ENCODE peak calls at places on chromosomes 13 and 19, in seven cellular contexts. D, O, J, V, W, N and R are unnamed samples.

GRCh38 chr13:53408847-53409568 is 380.4 kb downstream of the OLFM4 start:
- DNase-seq in J (no peak), N (no peak), D (no peak), W (no peak), V (no peak), O (no peak), R (peak)

GRCh38 chr13:102311901-102312300 is 89.9 kb downstream of the FGF14 start:
- DNase-seq in O (no peak), J (no peak), D (no peak), W (no peak), V (no peak), N (no peak), R (peak)

GRCh38 chr19:14413355-14413754 is 5.8 kb downstream of the DDX39A start:
- DNase-seq in V (no peak), J (no peak), O (no peak), N (no peak), W (no peak), D (no peak), R (no peak)

GRCh38 chr13:105611424-105611823 is 924.0 kb downstream of the EFNB2 start:
- DNase-seq in W (no peak), J (no peak), V (no peak), D (no peak), O (no peak), N (no peak), R (no peak)

GRCh38 chr13:59319276-59319675 is 844.5 kb downstream of the DIAPH3 start:
- DNase-seq in N (no peak), O (no peak), J (no peak), D (no peak), V (no peak), W (no peak), R (no peak)

GRCh38 chr19:9672893-9673292 is 2.0 kb downstream of the ZNF562 start:
- DNase-seq in W (no peak), V (no peak), N (no peak), J (no peak), D (no peak), O (no peak), R (no peak)

GRCh38 chr13:93505104-93505952 is 278.7 kb downstream of the GPC6 start:
- DNase-seq in N (no peak), W (no peak), O (no peak), D (no peak), V (no peak), J (no peak), R (no peak)

GRCh38 chr19:1245468-1245867 is 2.9 kb upstream of the MIDN start:
- DNase-seq in D (no peak), V (no peak), W (peak), J (no peak), N (no peak), O (no peak), R (no peak)

GRCh38 chr19:18251587-18252369 is 22.5 kb downstream of the IQCN start:
- DNase-seq in J (peak), O (peak), D (peak), V (peak), N (peak), W (peak), R (peak)

GRCh38 chr19:38805180-38805579 is 7.6 kb downstream of the LGALS4 start:
- DNase-seq in J (no peak), D (no peak), N (no peak), O (no peak), V (no peak), W (no peak), R (no peak)

GRCh38 chr19:19543640-19544039 is 5.6 kb downstream of the CILP2 start:
- DNase-seq in D (no peak), J (no peak), W (no peak), O (no peak), V (no peak), N (no peak), R (no peak)

GRCh38 chr19:43641333-43641732 is 1.7 kb upstream of the CADM4 start:
- DNase-seq in O (no peak), N (no peak), W (no peak), V (no peak), D (no peak), J (no peak), R (no peak)

GRCh38 chr19:43642531-43642930 is 2.9 kb upstream of the CADM4 start:
- DNase-seq in V (no peak), D (no peak), N (no peak), W (no peak), J (no peak), O (no peak), R (no peak)

GRCh38 chr19:43643326-43643725 is 3.7 kb upstream of the CADM4 start:
- DNase-seq in N (no peak), V (no peak), W (no peak), J (no peak), D (no peak), O (no peak), R (no peak)

GRCh38 chr19:43640424-43640757 is 741 bp upstream of the CADM4 start:
- DNase-seq in W (no peak), D (no peak), J (no peak), O (no peak), N (no peak), V (no peak), R (no peak)

DNA sequence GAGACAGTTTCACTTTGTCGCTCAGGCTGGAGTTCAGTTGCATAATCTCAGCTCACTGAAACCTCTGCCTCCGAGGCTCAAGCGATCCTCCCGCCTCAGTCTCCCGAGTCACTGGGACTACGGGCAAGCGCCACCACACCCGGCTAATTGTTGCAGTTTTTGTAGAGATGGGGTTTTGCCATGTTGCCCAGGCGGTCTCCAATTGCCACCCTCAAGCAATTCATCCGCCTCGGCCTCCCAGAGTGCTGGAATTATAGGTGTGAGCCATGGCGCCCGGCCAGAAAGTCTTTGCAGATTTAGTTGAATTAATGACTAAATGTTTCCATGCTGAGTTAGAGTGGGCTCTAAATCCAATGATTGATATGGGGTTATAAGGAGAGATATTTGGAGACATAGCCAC is 4.5 kb upstream of the CADM4 start:
- DNase-seq in W (no peak), V (no peak), J (no peak), N (no peak), D (no peak), O (no peak), R (no peak)
- TF ChIP-seq CTCF in W (no peak), V (no peak), J (no peak), N (no peak), D (no peak), O (no peak), R (no peak)

GRCh38 chr13:98456423-98456845 is 120.5 kb downstream of the STK24 start:
- DNase-seq in N (no peak), J (no peak), W (no peak), V (no peak), D (no peak), O (no peak), R (no peak)
- TF ChIP-seq CTCF in N (no peak), J (no peak), W (no peak), V (no peak), D (no peak), O (no peak), R (no peak)

DNA sequence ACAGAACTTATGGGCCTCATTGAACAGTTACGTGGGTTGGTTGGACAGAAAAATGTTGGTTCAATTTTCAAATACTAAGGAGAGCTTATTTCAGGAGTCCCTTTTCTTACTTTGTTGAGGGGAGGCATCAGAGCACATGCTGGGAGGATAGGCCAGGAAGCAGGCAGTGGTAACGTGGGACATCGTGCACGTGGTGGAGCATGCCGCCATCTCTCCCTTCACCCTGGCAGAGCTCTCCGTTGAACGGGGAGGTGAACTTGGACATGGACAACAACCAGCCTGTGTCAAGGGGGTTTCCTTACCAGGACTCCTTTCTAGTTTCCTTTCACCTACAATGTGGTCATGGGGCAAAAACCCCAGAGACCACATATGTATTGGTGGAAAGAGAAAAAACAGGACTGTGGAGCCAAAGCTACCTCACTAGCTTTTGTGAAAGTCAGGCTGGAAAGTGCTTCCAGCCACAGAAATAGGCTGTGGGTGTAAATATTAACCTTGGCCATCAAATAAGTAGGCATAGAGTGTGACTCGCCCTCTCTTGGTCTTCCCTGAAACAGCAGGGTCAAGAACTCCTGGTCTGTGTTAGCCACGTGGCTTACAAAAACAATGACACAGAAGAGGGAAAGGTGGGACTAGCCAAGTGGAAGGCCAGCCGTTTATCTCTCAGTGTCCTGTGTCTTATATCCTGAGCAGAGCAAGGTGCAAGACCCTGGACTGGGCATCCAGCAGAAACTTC is 14.4 kb downstream of the MICOS13 start:
- DNase-seq in J (no peak), V (no peak), O (no peak), W (no peak), N (no peak), D (no peak), R (no peak)
- TF ChIP-seq CTCF in J (no peak), V (no peak), O (no peak), W (no peak), N (no peak), D (no peak), R (no peak)

DNA sequence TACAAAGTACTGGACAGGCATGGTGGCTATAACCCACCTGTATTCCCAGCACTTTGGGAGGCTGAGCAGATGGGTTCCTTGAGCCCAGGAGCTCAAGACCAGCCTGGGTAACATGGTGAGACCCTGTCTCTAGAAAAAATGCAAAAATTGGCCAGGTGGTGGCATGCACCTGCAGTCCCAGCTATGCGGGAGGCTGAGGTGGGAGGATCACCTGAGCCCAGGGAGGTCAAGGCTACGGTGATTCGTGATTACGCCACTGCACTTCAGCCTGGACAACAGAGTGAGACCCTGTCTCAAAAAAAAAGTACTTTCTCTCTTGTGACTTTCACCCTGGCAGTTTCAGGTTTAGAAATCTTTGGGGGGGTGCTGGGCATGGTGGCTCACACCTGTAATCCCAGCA is 11.2 kb upstream of the RAB8A start:
- DNase-seq in D (no peak), J (no peak), N (no peak), O (no peak), V (no peak), W (peak), R (no peak)
- TF ChIP-seq CTCF in D (no peak), J (no peak), N (no peak), O (no peak), V (no peak), W (no peak), R (no peak)

GRCh38 chr19:22545751-22546150 is 88.4 kb upstream of the ZNF492 start:
- DNase-seq in O (peak), W (no peak), N (no peak), D (peak), J (no peak), V (no peak), R (peak)
- TF ChIP-seq CTCF in O (peak), W (peak), N (peak), D (peak), J (no peak), V (no peak), R (no peak)

GRCh38 chr13:110507678-110508381 is 53.7 kb downstream of the RAB20 start:
- DNase-seq in W (peak), J (no peak), O (peak), N (peak), D (no peak), V (no peak), R (no peak)
- TF ChIP-seq CTCF in W (no peak), J (no peak), O (peak), N (peak), D (no peak), V (no peak), R (no peak)

DNA sequence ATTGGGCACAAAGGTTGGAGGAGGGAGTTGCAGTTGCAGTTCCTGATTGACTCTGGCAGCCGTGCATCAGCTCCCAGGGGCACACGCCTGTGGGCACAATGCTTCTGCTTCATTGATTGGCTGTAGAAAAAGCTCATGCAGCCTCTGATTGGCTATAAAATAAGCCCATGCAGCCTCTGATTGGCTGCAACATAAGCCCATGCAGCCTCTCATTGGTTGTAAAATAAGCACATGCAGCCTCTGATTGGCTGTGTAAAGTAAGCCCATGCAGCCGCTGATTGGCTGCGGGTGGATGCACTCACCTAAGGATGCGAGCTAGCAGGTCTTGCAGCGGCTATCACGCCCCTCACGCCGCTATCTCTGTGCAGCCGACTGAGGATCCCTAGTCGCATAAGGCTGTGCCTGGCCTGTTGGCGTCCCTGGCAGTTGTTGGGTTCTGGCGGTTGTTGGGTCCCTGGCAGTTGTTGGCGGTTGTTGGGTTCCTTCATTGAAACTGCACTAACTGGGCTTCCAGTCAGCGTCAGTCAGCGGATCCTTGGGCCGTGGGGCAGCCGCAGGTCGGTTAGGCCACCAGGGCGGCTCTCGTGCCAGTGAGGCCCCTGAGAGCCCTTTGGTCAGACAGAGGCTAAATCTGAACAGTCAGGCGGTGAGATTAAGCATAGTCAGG is at the start of gene SIGLECL1:
- DNase-seq in D (no peak), J (no peak), W (no peak), V (no peak), O (no peak), N (no peak), R (no peak)
- TF ChIP-seq CTCF in D (no peak), J (no peak), W (no peak), V (no peak), O (no peak), N (no peak), R (no peak)